ENCODE peak calls at places on chromosomes 2 and 18, in five cellular contexts. One of them, this sample, is unnamed.

GRCh38 chr18:62324917-62325805 is at the start of gene TNFRSF11A:
- DNase-seq in NCI-H510A treated with DMSO at 0.1 percent for 48 hours: peak; percentile 46
- DNase-seq in foreskin fibroblast: no peak
- DNase-seq in neural crest cell: no peak
- DNase-seq in cardiac muscle cell: no peak
- DNase-seq in this sample: peak; percentile 65

GRCh38 chr2:47214385-47214784 is 59.3 kb upstream of the STPG4 start:
- DNase-seq in foreskin fibroblast: no peak
- DNase-seq in neural crest cell: no peak
- DNase-seq in NCI-H510A treated with DMSO at 0.1 percent for 48 hours: no peak
- DNase-seq in cardiac muscle cell: no peak
- DNase-seq in this sample: no peak

GRCh38 chr2:23073681-23074080 is 311.3 kb upstream of the KLHL29 start:
- DNase-seq in NCI-H510A treated with DMSO at 0.1 percent for 48 hours: no peak
- DNase-seq in neural crest cell: no peak
- DNase-seq in cardiac muscle cell: no peak
- DNase-seq in foreskin fibroblast: no peak
- DNase-seq in this sample: no peak

GRCh38 chr2:234725528-234726264 is 226.1 kb upstream of the SH3BP4 start:
- DNase-seq in neural crest cell: no peak
- DNase-seq in cardiac muscle cell: no peak
- DNase-seq in NCI-H510A treated with DMSO at 0.1 percent for 48 hours: no peak
- DNase-seq in foreskin fibroblast: peak; percentile 51
- DNase-seq in this sample: no peak

GRCh38 chr2:164920430-164920829 is 34.9 kb downstream of the SLC38A11 start:
- DNase-seq in foreskin fibroblast: peak; percentile 80
- DNase-seq in NCI-H510A treated with DMSO at 0.1 percent for 48 hours: peak; percentile 32
- DNase-seq in neural crest cell: no peak
- DNase-seq in cardiac muscle cell: peak; percentile 89
- DNase-seq in this sample: no peak

GRCh38 chr2:21643180-21643579 is 519.4 kb downstream of the TDRD15 start:
- DNase-seq in cardiac muscle cell: no peak
- DNase-seq in NCI-H510A treated with DMSO at 0.1 percent for 48 hours: no peak
- DNase-seq in neural crest cell: no peak
- DNase-seq in foreskin fibroblast: no peak
- DNase-seq in this sample: no peak

GRCh38 chr2:69581774-69582581 is 61.6 kb downstream of the AAK1 start:
- DNase-seq in neural crest cell: no peak
- DNase-seq in foreskin fibroblast: no peak
- DNase-seq in NCI-H510A treated with DMSO at 0.1 percent for 48 hours: no peak
- DNase-seq in cardiac muscle cell: peak; percentile 47
- DNase-seq in this sample: no peak

GRCh38 chr2:208265807-208266640 is at the start of gene PIKFYVE:
- DNase-seq in NCI-H510A treated with DMSO at 0.1 percent for 48 hours: peak; percentile 93
- DNase-seq in cardiac muscle cell: peak; percentile 99
- DNase-seq in foreskin fibroblast: peak; percentile 98
- DNase-seq in neural crest cell: peak; percentile 87
- DNase-seq in this sample: peak; percentile 88

GRCh38 chr18:75923169-75923568 is 495.7 kb upstream of the SMIM21 start:
- DNase-seq in NCI-H510A treated with DMSO at 0.1 percent for 48 hours: no peak
- DNase-seq in foreskin fibroblast: peak; percentile 10
- DNase-seq in cardiac muscle cell: peak; percentile 71
- DNase-seq in neural crest cell: no peak
- DNase-seq in this sample: no peak

GRCh38 chr2:209600257-209601180 is 171.1 kb upstream of the UNC80 start:
- DNase-seq in foreskin fibroblast: no peak
- DNase-seq in neural crest cell: no peak
- DNase-seq in NCI-H510A treated with DMSO at 0.1 percent for 48 hours: no peak
- DNase-seq in cardiac muscle cell: no peak
- DNase-seq in this sample: no peak

GRCh38 chr2:99728166-99728565 is 238.3 kb upstream of the REV1 start:
- DNase-seq in neural crest cell: no peak
- DNase-seq in NCI-H510A treated with DMSO at 0.1 percent for 48 hours: no peak
- DNase-seq in foreskin fibroblast: no peak
- DNase-seq in cardiac muscle cell: no peak
- DNase-seq in this sample: no peak

GRCh38 chr2:46336560-46336959 is 39.4 kb downstream of the EPAS1 start:
- DNase-seq in NCI-H510A treated with DMSO at 0.1 percent for 48 hours: peak; percentile 57
- DNase-seq in foreskin fibroblast: peak; percentile 83
- DNase-seq in neural crest cell: no peak
- DNase-seq in cardiac muscle cell: no peak
- DNase-seq in this sample: no peak

GRCh38 chr2:134347756-134348155 is 93.9 kb downstream of the MGAT5 start:
- DNase-seq in neural crest cell: no peak
- DNase-seq in foreskin fibroblast: no peak
- DNase-seq in NCI-H510A treated with DMSO at 0.1 percent for 48 hours: no peak
- DNase-seq in cardiac muscle cell: no peak
- DNase-seq in this sample: no peak

GRCh38 chr18:62458346-62458745 is 64.5 kb upstream of the ZCCHC2 start:
- DNase-seq in foreskin fibroblast: no peak
- DNase-seq in NCI-H510A treated with DMSO at 0.1 percent for 48 hours: no peak
- DNase-seq in cardiac muscle cell: no peak
- DNase-seq in neural crest cell: no peak
- DNase-seq in this sample: no peak

GRCh38 chr2:54755641-54756326 is 32.3 kb downstream of the EML6 start:
- DNase-seq in neural crest cell: no peak
- DNase-seq in foreskin fibroblast: no peak
- DNase-seq in cardiac muscle cell: no peak
- DNase-seq in NCI-H510A treated with DMSO at 0.1 percent for 48 hours: peak; percentile 16
- DNase-seq in this sample: no peak

GRCh38 chr2:162113771-162114168 is 38.3 kb downstream of the GCG start:
- DNase-seq in cardiac muscle cell: peak; percentile 89
- DNase-seq in neural crest cell: no peak
- DNase-seq in NCI-H510A treated with DMSO at 0.1 percent for 48 hours: no peak
- DNase-seq in foreskin fibroblast: peak; percentile 71
- DNase-seq in this sample: no peak

GRCh38 chr2:199484927-199485326 is 27.2 kb upstream of the SATB2 start:
- DNase-seq in foreskin fibroblast: no peak
- DNase-seq in NCI-H510A treated with DMSO at 0.1 percent for 48 hours: peak; percentile 15
- DNase-seq in neural crest cell: no peak
- DNase-seq in cardiac muscle cell: no peak
- DNase-seq in this sample: no peak

GRCh38 chr2:193272011-193272410 is 1077.3 kb upstream of the TMEFF2 start:
- DNase-seq in cardiac muscle cell: no peak
- DNase-seq in foreskin fibroblast: no peak
- DNase-seq in neural crest cell: no peak
- DNase-seq in NCI-H510A treated with DMSO at 0.1 percent for 48 hours: no peak
- DNase-seq in this sample: no peak

GRCh38 chr2:101346909-101347308 is 38.4 kb upstream of the RNF149 start:
- DNase-seq in NCI-H510A treated with DMSO at 0.1 percent for 48 hours: no peak
- DNase-seq in neural crest cell: no peak
- DNase-seq in cardiac muscle cell: no peak
- DNase-seq in foreskin fibroblast: no peak
- DNase-seq in this sample: no peak